ENCODE peak calls at places on chromosomes 5 and 9, in eight cellular contexts. J, Z, Y, N, E, P, X and H are unnamed samples.

GRCh38 chr9:4061717-4062116 is 238.2 kb downstream of the GLIS3 start:
- DNase-seq in J (no peak), Z (no peak), Y (no peak), N (no peak), E (no peak), P (no peak), X (no peak), H (no peak)

GRCh38 chr9:94853887-94854286 is 127.4 kb downstream of the AOPEP start:
- DNase-seq in J (no peak), Z (no peak), Y (no peak), N (no peak), E (peak), P (no peak), X (no peak), H (peak)

GRCh38 chr5:102296229-102296817 is at the start of gene SLCO4C1:
- DNase-seq in J (peak), Z (no peak), Y (peak), N (no peak), E (no peak), P (peak), X (peak), H (peak)

GRCh38 chr5:33241826-33242225 is 198.9 kb upstream of the TARS1 start:
- DNase-seq in J (no peak), Z (peak), Y (no peak), N (no peak), E (no peak), P (no peak), X (no peak), H (no peak)

GRCh38 chr9:129702563-129702962 is 37.1 kb downstream of the PRRX2 start:
- DNase-seq in J (peak), Z (no peak), Y (peak), N (no peak), E (peak), P (no peak), X (no peak), H (peak)

GRCh38 chr9:19967567-19968459 is 179.0 kb upstream of the SLC24A2 start:
- DNase-seq in J (no peak), Z (peak), Y (no peak), N (no peak), E (no peak), P (no peak), X (no peak), H (no peak)

GRCh38 chr9:94139672-94140417 is 55.6 kb downstream of the PTPDC1 start:
- DNase-seq in J (peak), Z (no peak), Y (peak), N (peak), E (no peak), P (no peak), X (peak), H (peak)

GRCh38 chr9:82108474-82108873 is 119.9 kb downstream of the SPATA31D1 start:
- DNase-seq in J (no peak), Z (no peak), Y (no peak), N (no peak), E (no peak), P (no peak), X (no peak), H (no peak)

GRCh38 chr5:76867027-76867426 is 17.2 kb downstream of the S100Z start:
- DNase-seq in J (no peak), Z (no peak), Y (no peak), N (no peak), E (no peak), P (no peak), X (no peak), H (no peak)

GRCh38 chr5:177427919-177428573 is 1.6 kb downstream of the GRK6 start:
- DNase-seq in J (no peak), Z (peak), Y (no peak), N (no peak), E (no peak), P (no peak), X (no peak), H (no peak)

GRCh38 chr5:52710972-52711596 is 76.6 kb upstream of the ITGA1 start:
- DNase-seq in J (no peak), Z (no peak), Y (no peak), N (no peak), E (no peak), P (no peak), X (no peak), H (no peak)

GRCh38 chr5:78899922-78900362 is 85.2 kb downstream of the ARSB start:
- DNase-seq in J (peak), Z (peak), Y (peak), N (no peak), E (peak), P (no peak), X (no peak), H (peak)

GRCh38 chr9:122806661-122807060 is 6.7 kb downstream of the OR1K1 start:
- DNase-seq in J (no peak), Z (no peak), Y (no peak), N (no peak), E (no peak), P (no peak), X (no peak), H (peak)

GRCh38 chr9:70486127-70486526 is 71.7 kb upstream of the KLF9 start:
- DNase-seq in J (no peak), Z (no peak), Y (no peak), N (no peak), E (no peak), P (no peak), X (no peak), H (no peak)

GRCh38 chr5:57298985-57299491 is 125.2 kb downstream of the GPBP1 start:
- DNase-seq in J (peak), Z (peak), Y (peak), N (peak), E (peak), P (peak), X (peak), H (peak)

GRCh38 chr5:179816401-179817070 is 4.2 kb upstream of the SQSTM1 start:
- DNase-seq in J (no peak), Z (no peak), Y (no peak), N (no peak), E (no peak), P (no peak), X (no peak), H (no peak)

GRCh38 chr9:389159-389558 is 174.5 kb downstream of the DOCK8 start:
- DNase-seq in J (no peak), Z (no peak), Y (no peak), N (no peak), E (no peak), P (no peak), X (no peak), H (no peak)

GRCh38 chr9:126915281-126915816 is 767 bp downstream of the RALGPS1 start:
- DNase-seq in J (no peak), Z (peak), Y (peak), N (no peak), E (peak), P (no peak), X (peak), H (no peak)